ENCODE peak calls at places on chromosomes 6 and 20, in six cellular contexts. G, T, W, Q, B and P are unnamed samples.

GRCh38 chr6:108027054-108027453 is 47.5 kb downstream of the OSTM1 start:
- DNase-seq in B (no peak), T (no peak), W (no peak), G (no peak), Q (no peak), P (no peak)

GRCh38 chr6:31896856-31897611 is 464 bp downstream of the EHMT2 start:
- DNase-seq in Q (peak), B (no peak), T (no peak), G (no peak), W (no peak), P (no peak)

GRCh38 chr6:82984720-82985119 is 80.9 kb downstream of the UBE3D start:
- DNase-seq in Q (no peak), T (no peak), W (no peak), G (no peak), B (no peak), P (no peak)

GRCh38 chr20:37925265-37926165 is 22.6 kb downstream of the VSTM2L start:
- DNase-seq in Q (no peak), W (no peak), B (no peak), G (no peak), T (no peak), P (no peak)

GRCh38 chr6:138238368-138238767 is 20.1 kb upstream of the PBOV1 start:
- DNase-seq in T (no peak), Q (no peak), G (no peak), B (no peak), W (no peak), P (no peak)

GRCh38 chr6:52362443-52363221 is 681 bp downstream of the PAQR8 start:
- DNase-seq in Q (peak), G (no peak), W (peak), B (no peak), T (no peak), P (peak)

GRCh38 chr20:36384022-36384619 is 78.0 kb downstream of the DLGAP4 start:
- DNase-seq in W (peak), B (peak), G (peak), Q (peak), T (peak), P (peak)

GRCh38 chr6:156513504-156513903 is 263.7 kb upstream of the ARID1B start:
- DNase-seq in W (no peak), Q (no peak), B (no peak), T (no peak), G (no peak), P (no peak)

GRCh38 chr6:40299666-40300065 is 287.5 kb downstream of the LRFN2 start:
- DNase-seq in B (no peak), W (no peak), G (no peak), Q (no peak), T (no peak), P (no peak)

GRCh38 chr20:25461281-25461650 is 53.8 kb downstream of the GINS1 start:
- DNase-seq in W (no peak), B (no peak), G (no peak), T (no peak), Q (no peak), P (no peak)

GRCh38 chr6:99036672-99037071 is 88.9 kb upstream of the FBXL4 start:
- DNase-seq in B (no peak), Q (no peak), T (no peak), W (no peak), G (no peak), P (no peak)

GRCh38 chr6:99031957-99032356 is 84.2 kb upstream of the FBXL4 start:
- DNase-seq in W (no peak), T (no peak), G (no peak), B (no peak), Q (no peak), P (no peak)

GRCh38 chr6:99032396-99032795 is 84.7 kb upstream of the FBXL4 start:
- DNase-seq in G (no peak), T (no peak), W (no peak), Q (no peak), B (no peak), P (no peak)

GRCh38 chr6:99026135-99026534 is 78.4 kb upstream of the FBXL4 start:
- DNase-seq in W (peak), Q (peak), T (no peak), B (no peak), G (no peak), P (no peak)

DNA sequence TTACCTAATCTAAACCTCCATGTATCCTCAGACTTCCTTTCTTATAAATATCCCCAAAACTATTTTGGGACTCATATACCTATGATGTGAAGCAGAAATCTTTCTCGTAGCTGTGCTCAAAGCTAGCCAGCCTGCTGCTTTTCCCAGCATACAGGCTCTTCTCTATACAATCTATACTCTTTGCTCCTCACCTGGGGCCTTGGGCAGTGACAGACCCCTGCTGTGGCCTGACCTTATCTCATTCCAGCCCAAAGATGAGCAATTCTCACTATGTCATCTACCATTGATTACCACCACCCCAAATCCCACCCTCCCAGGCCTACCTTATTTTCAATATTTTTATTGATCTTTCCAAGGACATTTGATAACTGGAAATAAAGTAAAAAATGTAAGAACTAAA is 83.2 kb upstream of the FBXL4 start:
- DNase-seq in G (no peak), T (no peak), B (no peak), Q (no peak), W (peak), P (no peak)
- H2BK120ac ChIP-seq in G (no peak), T (no peak), B (no peak), Q (no peak), W (no peak), P (no peak)

GRCh38 chr6:16324622-16325225 is 86.3 kb downstream of the GMPR start:
- DNase-seq in Q (no peak), G (no peak), T (peak), B (no peak), W (peak), P (peak)
- H3K27ac ChIP-seq in Q (no peak), G (no peak), T (no peak), B (no peak), W (no peak), P (no peak)

DNA sequence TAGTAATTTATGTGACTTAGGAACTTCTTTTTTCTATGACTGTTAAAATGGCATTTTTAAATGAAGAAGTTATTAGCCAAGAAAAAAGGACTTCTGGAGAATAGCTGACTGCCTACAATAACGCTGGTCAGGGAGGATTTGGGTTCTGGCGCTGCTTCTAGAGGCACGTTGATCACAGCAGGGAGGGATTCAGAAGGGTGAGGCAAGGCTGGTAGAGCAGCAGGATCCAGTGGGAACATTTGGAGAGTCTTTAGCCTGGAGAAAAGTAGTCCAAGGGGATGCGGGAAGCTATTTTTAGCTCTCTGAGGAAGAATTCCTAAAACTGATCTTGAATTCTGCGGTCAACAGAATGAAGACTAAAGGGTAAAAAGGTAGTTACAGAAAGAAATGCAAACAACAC is 203.7 kb downstream of the PLCB1 start:
- DNase-seq in Q (no peak), T (no peak), W (no peak), G (peak), B (no peak), P (no peak)
- H3K4me3 ChIP-seq in Q (no peak), T (no peak), W (no peak), G (no peak), B (no peak), P (no peak)

GRCh38 chr20:47318027-47318595 is 38.4 kb downstream of the ZMYND8 start:
- DNase-seq in B (peak), G (no peak), T (peak), Q (no peak), W (peak), P (peak)

GRCh38 chr20:47317127-47317895 is 39.2 kb downstream of the ZMYND8 start:
- DNase-seq in B (no peak), G (peak), Q (no peak), W (peak), T (peak), P (peak)

GRCh38 chr20:47320990-47321805 is 35.3 kb downstream of the ZMYND8 start:
- DNase-seq in G (peak), T (no peak), W (peak), Q (no peak), B (no peak), P (no peak)

GRCh38 chr20:47318596-47319516 is 37.6 kb downstream of the ZMYND8 start:
- DNase-seq in W (peak), T (peak), G (peak), B (no peak), Q (no peak), P (peak)

DNA sequence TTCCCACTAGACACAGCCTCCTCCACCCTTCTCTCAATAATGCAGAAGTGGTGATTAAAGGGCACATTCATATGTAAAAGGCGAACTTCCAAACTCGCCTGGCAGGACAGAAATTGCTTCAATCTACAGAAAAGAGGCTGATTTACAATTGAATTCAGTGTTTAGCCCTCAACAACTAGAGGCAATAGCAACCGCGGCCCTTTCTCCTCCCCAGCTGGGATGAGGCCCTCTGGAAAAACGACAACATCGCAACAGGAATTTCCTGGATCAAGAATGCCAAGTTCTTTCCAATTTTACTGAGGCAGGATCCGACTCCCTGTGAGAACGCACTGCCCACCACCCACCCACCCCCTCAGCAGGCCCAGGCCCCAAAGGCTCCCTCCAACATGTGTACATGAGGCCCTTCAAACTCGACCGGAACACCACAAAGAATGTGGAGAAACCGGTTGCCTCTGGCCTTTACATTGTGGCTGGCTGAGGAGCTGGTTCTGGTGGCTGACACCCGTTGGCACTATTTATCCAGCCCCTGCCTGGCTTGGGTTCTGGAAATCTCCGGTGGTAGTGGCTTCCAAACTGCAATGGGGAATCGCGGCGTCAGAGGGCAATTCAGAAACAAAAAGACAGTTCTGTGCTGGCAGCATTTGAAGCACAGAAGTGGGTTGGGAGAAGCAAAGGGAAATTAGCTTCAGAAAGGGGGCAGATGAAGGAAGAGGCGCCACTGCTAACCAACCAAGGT is 36.8 kb downstream of the ZMYND8 start:
- DNase-seq in Q (no peak), T (peak), G (peak), B (peak), W (peak), P (peak)
- H2BK120ac ChIP-seq in Q (no peak), T (peak), G (peak), B (peak), W (peak), P (peak)

GRCh38 chr6:14217728-14218637 is 100.4 kb downstream of the CD83 start:
- DNase-seq in T (peak), Q (no peak), W (no peak), G (no peak), B (no peak), P (no peak)
- H3K27ac ChIP-seq in T (no peak), Q (no peak), W (no peak), G (no peak), B (no peak), P (no peak)

GRCh38 chr6:63514488-63515173 is 57.6 kb upstream of the LOC128125822 start:
- DNase-seq in G (no peak), T (no peak), Q (no peak), B (no peak), W (no peak), P (no peak)

GRCh38 chr6:63510353-63510686 is 62.0 kb upstream of the LOC128125822 start:
- DNase-seq in B (no peak), W (no peak), Q (no peak), T (no peak), G (no peak), P (no peak)

GRCh38 chr6:63507096-63507495 is 65.2 kb upstream of the LOC128125822 start:
- DNase-seq in B (no peak), Q (no peak), W (no peak), G (no peak), T (no peak), P (no peak)

GRCh38 chr6:63509652-63510352 is 62.5 kb upstream of the LOC128125822 start:
- DNase-seq in W (no peak), B (no peak), G (no peak), Q (no peak), T (peak), P (peak)

GRCh38 chr6:63510786-63511185 is 61.5 kb upstream of the LOC128125822 start:
- DNase-seq in Q (no peak), G (peak), B (no peak), W (no peak), T (no peak), P (no peak)
- H3K4me3 ChIP-seq in Q (no peak), G (no peak), B (no peak), W (no peak), T (no peak), P (no peak)

DNA sequence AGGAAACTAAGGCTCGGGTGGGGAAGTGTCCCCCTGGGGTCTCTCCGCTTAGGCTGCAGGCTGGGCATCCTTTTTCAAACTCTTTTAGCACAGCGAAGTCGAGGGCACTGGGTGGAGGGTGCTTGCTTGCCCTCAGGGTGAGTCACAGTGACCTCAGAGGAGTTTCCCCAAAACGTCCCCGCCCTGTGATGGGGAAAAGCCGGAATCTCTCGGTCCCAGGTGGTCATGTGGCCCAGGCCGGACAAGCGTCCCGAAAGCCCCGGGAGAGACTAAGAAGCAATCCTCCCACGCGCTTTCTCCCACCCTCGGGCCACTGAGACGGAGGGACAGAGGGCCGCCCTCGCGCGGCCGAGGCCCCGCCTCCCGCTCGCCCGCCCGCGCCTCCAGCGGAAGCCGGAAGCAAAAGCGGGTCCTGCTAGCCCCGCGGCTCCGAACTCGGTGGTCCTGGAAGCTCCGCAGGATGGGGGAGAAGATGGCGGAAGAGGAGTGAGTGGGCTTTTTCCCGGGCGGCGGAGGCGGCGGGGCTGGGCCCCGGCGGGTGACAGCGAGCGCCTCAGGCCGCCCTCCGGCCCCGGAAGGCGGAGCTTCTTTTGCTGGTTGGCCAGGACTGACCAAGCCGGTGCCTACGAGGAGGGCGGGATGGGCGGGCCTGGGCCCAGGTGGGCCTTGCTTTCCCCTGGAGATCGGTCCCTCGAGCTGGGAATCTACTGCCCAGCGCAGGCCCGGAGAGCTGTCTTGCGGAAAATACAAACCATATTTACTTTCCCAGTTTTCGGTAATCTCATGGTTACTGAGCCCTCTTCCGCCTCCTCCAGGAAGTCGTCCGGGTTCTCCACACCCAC is at the start of gene SLC9A8:
- DNase-seq in Q (peak), B (peak), G (peak), W (peak), T (peak), P (peak)
- H2BK120ac ChIP-seq in Q (no peak), B (no peak), G (peak), W (no peak), T (peak), P (peak)

GRCh38 chr6:134405386-134406087 is 87.6 kb upstream of the SGK1 start:
- DNase-seq in G (peak), Q (no peak), B (no peak), W (peak), T (no peak), P (no peak)
- H3K27ac ChIP-seq in G (no peak), Q (no peak), B (no peak), W (no peak), T (no peak), P (no peak)